ENCODE peak calls at places on chromosomes 7 and 10, in ten cellular contexts. N is neural progenitor cell; H is adrenal gland; C is tibial nerve; K is GM23248; V is heart left ventricle; F is heart right ventricle; Z is aorta; U is uterus; G is CD8-positive, alpha-beta T cell. R is an unnamed sample.
A peak's percentile ranks its signal among the peaks of the same experiment; 100 is the strongest.

GRCh38 chr7:131829911-131830310 is 273.5 kb upstream of the PODXL start:
- DNase-seq in N (peak; percentile 72), G (no peak), F (no peak), H (no peak), C (no peak), U (no peak), V (peak; percentile 46), Z (no peak), K (peak; percentile 16), R (no peak)

GRCh38 chr10:28087675-28088351 is 88.9 kb upstream of the ODAD2 start:
- DNase-seq in G (no peak), U (no peak), C (no peak), K (peak; percentile 67), Z (no peak), H (no peak), N (no peak), F (no peak), V (no peak), R (no peak)

GRCh38 chr7:20268832-20269231 is 51.6 kb upstream of the MACC1 start:
- DNase-seq in Z (no peak), N (no peak), H (no peak), U (no peak), C (no peak), F (no peak), G (no peak), V (no peak), K (peak; percentile 47), R (no peak)

GRCh38 chr10:79321494-79321882 is 25.8 kb upstream of the PPIF start:
- DNase-seq in F (no peak), C (no peak), G (no peak), U (no peak), V (peak; percentile 18), K (no peak), H (no peak), Z (no peak), N (no peak), R (peak; percentile 23)

GRCh38 chr10:15738237-15738928 is 18.7 kb upstream of the ITGA8 start:
- DNase-seq in G (no peak), V (peak; percentile 42), K (peak; percentile 57), C (peak; percentile 54), F (no peak), U (peak; percentile 21), H (no peak), Z (no peak), N (no peak), R (no peak)

GRCh38 chr7:51151452-51151851 is 165.2 kb downstream of the COBL start:
- DNase-seq in H (no peak), K (no peak), N (no peak), C (no peak), Z (no peak), G (no peak), V (no peak), F (no peak), U (no peak), R (no peak)

GRCh38 chr7:105024734-105025133 is 10.7 kb downstream of the KMT2E start:
- DNase-seq in C (no peak), F (no peak), N (no peak), K (peak; percentile 41), U (no peak), G (no peak), H (no peak), Z (no peak), V (no peak), R (no peak)

GRCh38 chr7:17608114-17608833 is 309.8 kb downstream of the AHR start:
- DNase-seq in F (no peak), Z (no peak), V (no peak), N (no peak), C (no peak), K (peak; percentile 66), G (no peak), H (no peak), U (no peak), R (no peak)

GRCh38 chr7:134086998-134087735 is 40.0 kb upstream of the LRGUK start:
- DNase-seq in Z (no peak), V (no peak), F (no peak), N (no peak), H (no peak), U (no peak), C (no peak), G (no peak), K (no peak), R (no peak)

GRCh38 chr7:134085315-134085714 is 41.8 kb upstream of the LRGUK start:
- DNase-seq in V (no peak), C (no peak), H (no peak), Z (no peak), G (no peak), K (no peak), U (no peak), F (no peak), N (no peak), R (no peak)

GRCh38 chr7:134084488-134085144 is 42.5 kb upstream of the LRGUK start:
- DNase-seq in C (no peak), Z (no peak), U (no peak), G (no peak), H (no peak), K (peak; percentile 21), F (no peak), N (no peak), V (no peak), R (no peak)

GRCh38 chr7:134088199-134088598 is 38.9 kb upstream of the LRGUK start:
- DNase-seq in N (no peak), C (no peak), U (no peak), K (no peak), H (no peak), F (no peak), Z (no peak), V (no peak), G (no peak), R (no peak)

DNA sequence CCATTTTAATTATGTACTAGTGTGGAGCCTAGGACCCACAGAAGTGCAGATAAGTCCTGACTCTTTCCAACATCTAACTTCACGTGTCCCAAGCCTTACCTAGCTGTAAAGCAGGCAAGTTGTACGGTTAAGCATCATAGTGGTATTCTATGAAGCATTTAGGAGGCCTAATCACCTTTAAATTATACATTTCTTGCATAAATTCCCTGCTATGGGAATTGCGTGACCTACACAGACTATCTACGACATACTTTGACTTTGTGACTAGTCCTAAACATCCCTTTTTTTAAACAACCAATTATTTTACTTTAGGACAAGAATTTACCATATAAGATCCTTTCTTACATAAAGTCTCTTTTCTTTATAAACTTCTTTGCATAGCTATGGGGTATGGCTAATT is 37.7 kb upstream of the LRGUK start:
- DNase-seq in Z (no peak), V (no peak), K (no peak), H (no peak), F (no peak), U (no peak), G (no peak), N (peak; percentile 23), C (no peak), R (no peak)
- H3K4me3 ChIP-seq in Z (no peak overlapping the region), V (no peak overlapping the region), K (no peak overlapping the region), H (no peak overlapping the region), F (no peak overlapping the region), U (no peak overlapping the region), G (no peak overlapping the region), N (no peak overlapping the region), C (no peak overlapping the region), R (no peak overlapping the region)

DNA sequence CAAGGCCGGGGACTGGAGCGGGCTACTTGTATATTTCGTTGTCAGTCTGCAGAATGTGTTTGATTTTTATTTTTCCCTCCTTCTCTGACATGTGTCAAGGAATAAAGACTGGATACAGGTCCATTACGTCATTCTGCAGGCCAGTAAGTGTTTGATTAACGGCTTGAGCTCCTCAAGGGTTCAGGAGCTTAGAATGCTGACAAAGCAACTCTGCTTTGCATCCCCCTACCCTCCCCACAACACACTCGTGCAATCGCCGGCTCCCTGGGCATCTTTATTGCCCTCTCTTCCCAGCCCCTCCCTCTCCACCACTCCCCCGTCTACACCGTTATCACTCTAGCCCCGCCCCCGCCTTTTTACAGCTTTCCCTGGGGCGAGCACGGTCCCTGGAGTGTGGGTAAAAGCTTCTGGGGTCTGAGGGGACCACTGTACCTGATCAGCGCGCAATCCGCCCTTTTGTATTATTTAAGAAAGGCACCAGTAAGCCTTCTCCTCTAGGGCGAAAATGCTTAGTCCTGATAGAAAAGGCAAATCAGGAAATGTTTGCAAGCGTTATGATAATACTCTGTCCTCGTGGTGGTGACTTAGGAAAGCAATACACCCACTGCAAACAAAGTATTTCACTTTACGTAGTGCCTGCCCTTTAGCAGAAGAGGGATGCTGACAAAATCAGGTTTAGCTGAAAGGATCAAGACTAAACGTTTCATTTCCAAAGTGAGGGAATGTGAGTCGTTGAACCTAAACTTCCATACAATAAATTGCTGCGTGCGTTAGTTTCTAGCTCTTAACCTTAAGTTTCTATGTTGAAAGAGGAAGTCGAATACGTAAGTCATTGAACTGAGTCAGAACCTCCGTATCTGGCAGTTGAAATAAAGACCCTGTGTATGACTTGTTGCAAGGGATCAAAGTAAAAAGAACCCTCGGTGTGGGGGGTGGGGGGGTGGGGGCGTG is 1.4 kb upstream of the CREB5 start:
- DNase-seq in C (peak; percentile 67), K (peak; percentile 80), N (peak; percentile 61), G (no peak), F (peak; percentile 26), H (no peak), U (peak; percentile 77), V (peak; percentile 63), Z (peak; percentile 65), R (no peak)
- H3K27ac ChIP-seq in C (no peak overlapping the region), K (peak overlapping the region; percentile 92), N (no peak overlapping the region), G (no peak overlapping the region), F (peak overlapping the region; percentile 96), H (no peak overlapping the region), U (peak overlapping the region; percentile 85), V (peak overlapping the region; percentile 92), Z (no peak overlapping the region), R (no peak overlapping the region)

DNA sequence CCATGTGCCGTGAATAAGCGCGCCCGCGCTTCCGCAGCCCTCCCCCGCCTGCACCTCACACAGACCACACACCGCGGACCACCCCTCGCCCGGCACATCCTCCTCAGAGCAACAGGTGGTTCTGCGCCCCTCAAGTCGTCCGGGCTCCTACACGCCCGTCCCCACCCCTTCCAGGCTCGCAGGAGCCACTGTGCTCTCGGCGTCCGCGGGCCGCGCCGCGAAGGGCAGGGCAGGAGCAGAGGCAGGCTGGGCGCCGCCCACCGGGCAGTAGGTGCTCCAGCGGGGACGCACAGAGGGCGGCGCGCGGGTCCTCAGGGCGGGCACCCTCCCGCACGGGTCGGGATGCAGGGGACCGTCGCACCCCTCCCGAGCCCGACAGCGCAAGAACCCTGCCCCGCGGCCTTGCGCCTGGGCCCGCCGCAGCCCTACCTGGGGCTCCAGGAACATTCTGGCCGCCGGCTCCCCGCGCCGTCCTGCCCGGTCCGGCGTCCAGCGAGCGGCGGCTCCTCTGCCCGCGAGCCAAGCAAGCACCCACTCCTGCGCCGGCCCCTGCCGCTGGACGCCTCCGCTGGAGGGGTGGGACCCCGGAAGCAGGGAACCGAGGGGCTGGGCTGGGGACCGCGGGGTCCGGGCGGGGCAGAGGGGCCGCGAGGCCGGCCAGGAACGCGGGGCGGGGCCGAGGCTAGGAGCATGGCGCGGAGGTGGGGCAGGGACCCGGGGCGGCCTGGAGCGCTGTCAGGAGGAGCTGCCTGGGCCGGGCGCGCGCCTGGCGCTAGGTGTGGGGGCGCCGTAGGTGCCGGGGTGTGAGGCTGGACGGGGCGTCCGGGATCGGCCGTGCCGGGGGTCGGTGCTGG is 37.4 kb downstream of the RASGEF1A start:
- DNase-seq in C (no peak), F (no peak), U (peak; percentile 5), N (peak; percentile 76), V (peak; percentile 22), K (peak; percentile 29), H (peak; percentile 20), G (peak; percentile 46), Z (peak; percentile 52), R (peak; percentile 5)
- H3K27me3 ChIP-seq in C (no peaks in the 10 kb centered on the region), F (peaks cover 59% of the 10 kb centered on the region), U (peaks cover 4% of the 10 kb centered on the region), N (peaks cover 67% of the 10 kb centered on the region), V (peaks cover 39% of the 10 kb centered on the region), K (peaks cover 46% of the 10 kb centered on the region), H (peaks cover 9% of the 10 kb centered on the region), G (no peaks in the 10 kb centered on the region), Z (no peaks in the 10 kb centered on the region), R (peaks cover 29% of the 10 kb centered on the region)

GRCh38 chr7:44323381-44324203 is 1.8 kb downstream of the CAMK2B start:
- DNase-seq in K (no peak), G (no peak), H (no peak), C (no peak), F (no peak), V (no peak), N (no peak), U (no peak), Z (no peak), R (no peak)

GRCh38 chr7:44322631-44323363 is 2.6 kb downstream of the CAMK2B start:
- DNase-seq in H (no peak), G (no peak), F (peak; percentile 81), U (no peak), V (peak; percentile 91), K (no peak), N (no peak), Z (no peak), C (no peak), R (no peak)

GRCh38 chr7:44325181-44325671 is at the start of gene CAMK2B:
- DNase-seq in U (no peak), Z (no peak), H (no peak), C (no peak), N (peak; percentile 65), G (no peak), F (no peak), K (peak; percentile 41), V (no peak), R (no peak)

GRCh38 chr7:44325811-44326241 is 432 bp upstream of the CAMK2B start:
- DNase-seq in Z (no peak), K (peak; percentile 28), C (no peak), N (peak; percentile 50), H (no peak), V (no peak), U (no peak), F (no peak), G (no peak), R (no peak)

DNA sequence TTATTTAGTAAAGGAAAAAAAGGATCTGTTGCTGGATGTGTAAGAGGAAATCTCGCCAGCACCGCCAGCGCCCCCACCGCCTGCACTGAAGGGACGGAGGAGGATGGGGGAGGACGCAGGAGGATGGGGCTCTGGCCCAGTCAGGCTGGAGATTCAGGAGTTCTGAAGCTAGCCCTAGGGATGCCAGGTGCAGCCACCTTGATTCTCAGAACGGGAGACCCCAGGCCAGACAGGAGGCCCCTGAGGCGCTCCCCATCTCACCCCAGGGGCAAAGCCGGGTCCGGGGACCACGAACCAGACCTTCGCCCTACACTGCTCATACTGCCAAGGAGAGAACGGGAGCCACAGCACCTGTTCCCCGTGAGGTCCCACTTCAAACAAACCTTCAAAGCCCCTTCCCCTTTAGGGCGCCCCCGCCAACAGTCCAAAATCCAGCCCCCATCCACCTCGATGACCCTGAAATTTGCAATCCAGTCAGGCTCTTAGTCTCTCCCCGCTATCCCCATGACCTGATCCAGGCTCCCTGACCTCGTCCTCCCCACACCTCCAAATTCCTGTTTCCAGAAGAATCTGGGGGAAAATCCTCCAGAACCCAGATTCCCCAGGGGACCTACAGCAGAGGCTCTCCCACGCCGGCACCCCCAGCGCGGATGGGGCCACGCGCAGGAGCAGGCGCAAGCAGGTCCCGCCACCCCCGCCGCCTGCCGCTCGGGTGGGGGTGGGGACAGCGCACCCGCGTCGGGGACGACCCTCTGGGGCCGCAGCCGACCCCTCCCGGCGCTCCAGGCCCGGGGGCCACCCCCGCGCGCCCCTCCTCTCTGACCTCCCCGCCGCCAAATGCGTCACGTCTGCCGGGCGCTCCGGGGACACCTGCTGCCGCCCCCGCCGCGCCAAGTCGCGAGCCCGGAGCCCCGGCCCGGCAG is 929 bp downstream of the CAMK2B start:
- DNase-seq in F (no peak), V (no peak), H (no peak), N (no peak), K (peak; percentile 28), C (no peak), G (no peak), Z (no peak), U (no peak), R (no peak)
- H3K4me3 ChIP-seq in F (no peak overlapping the region), V (peak overlapping the region; percentile 66), H (no peak overlapping the region), N (peak overlapping the region; percentile 53), K (peak overlapping the region; percentile 26), C (peak overlapping the region; percentile 52), G (no peak overlapping the region), Z (peak overlapping the region; percentile 36), U (no peak overlapping the region), R (peak overlapping the region; percentile 58)

R was measured in dorsolateral prefrontal cortex.